ENCODE peak calls at places on chromosomes 5 and 9, in ten cellular contexts. P, K, E, G, T, N, D, U, S and J are unnamed samples. For H3K4me1, the result is how much of the 10 kb centered on the place peaks cover.

GRCh38 chr9:92147854-92148184 is 32.6 kb upstream of the SPTLC1 start:
- DNase-seq in D (no peak), N (no peak), G (peak), K (no peak), P (no peak), U (no peak), S (no peak), E (no peak), T (no peak), J (no peak)

GRCh38 chr9:70021026-70021571 is 22.5 kb upstream of the MAMDC2 start:
- DNase-seq in D (peak), U (no peak), S (no peak), G (peak), T (no peak), P (peak), N (peak), K (no peak), E (no peak), J (no peak)

GRCh38 chr5:169164481-169164925 is 136.4 kb downstream of the SLIT3 start:
- DNase-seq in N (peak), K (no peak), E (no peak), D (peak), G (peak), T (no peak), P (peak), U (no peak), S (no peak), J (peak)

GRCh38 chr5:140549237-140550144 is 2.0 kb downstream of the EIF4EBP3 start:
- DNase-seq in S (peak), N (peak), K (peak), D (no peak), T (peak), P (no peak), U (peak), E (peak), G (peak), J (peak)

GRCh38 chr5:61790678-61791077 is 458.6 kb downstream of the ZSWIM6 start:
- DNase-seq in D (no peak), K (no peak), P (peak), G (no peak), E (no peak), N (no peak), U (no peak), T (no peak), S (no peak), J (no peak)

GRCh38 chr9:91359083-91359482 is 2.6 kb downstream of the AUH start:
- DNase-seq in G (no peak), E (no peak), N (no peak), D (no peak), T (no peak), P (no peak), K (no peak), U (no peak), S (no peak), J (no peak)

GRCh38 chr5:134997015-134997414 is 29.3 kb downstream of the CATSPER3 start:
- DNase-seq in S (no peak), D (no peak), U (no peak), P (no peak), K (no peak), T (no peak), G (no peak), E (no peak), N (no peak), J (no peak)

GRCh38 chr5:33641722-33642505 is 201.1 kb downstream of the TARS1 start:
- DNase-seq in U (no peak), P (peak), G (peak), S (no peak), N (no peak), K (no peak), T (no peak), D (peak), E (no peak), J (no peak)

GRCh38 chr5:75885849-75886596 is 168.8 kb upstream of the POC5 start:
- DNase-seq in S (no peak), U (no peak), E (no peak), P (no peak), T (no peak), D (no peak), K (no peak), N (no peak), G (no peak), J (no peak)

GRCh38 chr5:149210229-149210628 is 61.4 kb upstream of the AFAP1L1 start:
- DNase-seq in K (no peak), S (no peak), D (peak), U (no peak), G (peak), P (no peak), N (peak), E (no peak), T (no peak), J (no peak)

GRCh38 chr5:149207821-149208220 is 63.8 kb upstream of the AFAP1L1 start:
- DNase-seq in K (no peak), S (no peak), U (no peak), T (no peak), D (no peak), P (no peak), G (no peak), E (no peak), N (no peak), J (no peak)

GRCh38 chr5:149205625-149206523 is 64.6 kb downstream of the ABLIM3 start:
- DNase-seq in K (no peak), U (no peak), N (no peak), P (peak), T (peak), D (peak), E (no peak), G (peak), S (no peak), J (peak)

GRCh38 chr5:149203896-149204544 is 62.7 kb downstream of the ABLIM3 start:
- DNase-seq in N (no peak), E (no peak), U (no peak), K (no peak), T (no peak), G (peak), D (peak), P (peak), S (no peak), J (no peak)

GRCh38 chr5:149206524-149207141 is 65.0 kb upstream of the AFAP1L1 start:
- DNase-seq in U (no peak), K (no peak), T (no peak), E (no peak), G (peak), N (no peak), S (no peak), D (no peak), P (no peak), J (no peak)
- H3K4me1 ChIP-seq in U (under half), K (under half), T (under half), E (under half), G (half or more), N (under half), S (under half), D (under half), P (under half), J (under half)

DNA sequence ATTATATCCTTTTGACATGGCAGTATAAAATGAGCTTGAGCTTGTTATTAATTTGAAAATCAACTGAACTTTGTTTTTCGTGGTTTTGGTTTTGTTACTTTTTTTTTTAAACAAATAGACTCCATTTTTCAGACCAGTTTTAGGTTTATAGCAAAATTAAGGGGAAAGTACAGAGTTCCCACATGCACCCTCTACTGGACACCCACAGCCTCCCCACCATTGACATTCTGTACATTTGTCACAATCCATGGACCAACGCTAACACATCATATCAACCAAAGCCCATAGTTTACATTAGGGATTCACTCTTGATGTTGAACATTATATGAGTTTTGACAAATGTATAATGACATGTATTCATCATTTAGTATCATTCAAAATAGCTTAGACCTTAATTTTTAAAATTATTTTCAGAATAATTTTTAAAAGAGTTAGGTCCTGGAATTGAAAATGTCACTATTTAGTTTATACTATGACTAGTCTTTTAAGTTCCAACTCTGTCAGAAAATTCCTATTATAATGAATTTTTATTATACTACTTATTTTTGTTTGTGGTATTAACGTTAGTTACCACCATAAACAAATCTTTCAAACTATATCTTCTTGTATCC is 35.3 kb upstream of the JMY start:
- DNase-seq in E (no peak), P (peak), G (no peak), U (peak), S (no peak), N (no peak), D (no peak), K (no peak), T (no peak), J (no peak)
- TF ChIP-seq CTCF in E (no peak), P (peak), G (peak), U (peak), S (peak), N (peak), D (peak), K (peak), T (no peak), J (no peak)

GRCh38 chr5:2179861-2180260 is 297.1 kb upstream of the IRX4 start:
- DNase-seq in D (no peak), S (no peak), U (no peak), P (no peak), T (no peak), E (no peak), K (no peak), G (no peak), N (no peak), J (no peak)
- H3K4me1 ChIP-seq in D (under half), S (under half), U (under half), P (under half), T (under half), E (under half), K (under half), G (under half), N (under half), J (under half)

GRCh38 chr5:144390133-144390532 is 219.5 kb downstream of the KCTD16 start:
- DNase-seq in T (no peak), P (peak), S (no peak), D (no peak), G (no peak), E (no peak), K (no peak), N (peak), U (no peak), J (no peak)
- TF ChIP-seq CTCF in T (no peak), P (peak), S (no peak), D (peak), G (peak), E (peak), K (peak), N (peak), U (no peak), J (no peak)

GRCh38 chr5:78373231-78373630 is 12.8 kb downstream of the SCAMP1 start:
- DNase-seq in S (no peak), E (no peak), U (no peak), G (peak), K (no peak), T (no peak), N (no peak), P (no peak), D (no peak), J (no peak)
- H3K4me1 ChIP-seq in S (under half), E (under half), U (under half), G (under half), K (under half), T (under half), N (under half), P (under half), D (under half), J (under half)

DNA sequence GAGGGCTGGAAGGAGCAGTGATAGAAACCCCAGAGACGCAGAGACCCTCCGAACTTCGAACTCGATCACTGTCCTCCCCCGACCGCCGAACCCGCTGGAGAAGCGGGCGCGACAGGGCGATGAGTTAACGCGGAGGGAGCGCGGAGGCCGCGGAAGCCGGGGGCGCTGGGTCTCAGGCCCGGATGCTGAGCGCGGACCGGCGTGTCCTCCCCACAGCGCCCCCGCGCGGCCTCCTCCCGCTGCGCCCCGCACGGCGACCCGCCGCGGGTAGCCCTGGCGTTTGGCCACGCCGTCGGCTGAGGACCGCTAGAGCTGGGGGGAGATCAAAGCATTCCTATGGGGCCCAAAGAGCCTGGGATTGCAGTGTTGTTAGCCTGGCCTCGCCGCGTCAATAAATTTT is 7.7 kb upstream of the DMRT2 start:
- DNase-seq in N (no peak), G (no peak), S (no peak), U (no peak), T (no peak), K (no peak), P (no peak), E (no peak), D (no peak), J (no peak)
- TF ChIP-seq CTCF in N (peak), G (no peak), S (no peak), U (no peak), T (peak), K (no peak), P (no peak), E (no peak), D (no peak), J (peak)